ENCODE peak calls at places on chromosome 13, in five cellular contexts. M is activated T-cell treated with anti-CD3 and anti-CD28 coated beads for 1 hour, U is prostate gland, F is frontal cortex, N is NCI-H1105. E is an unnamed sample.

GRCh38 chr13:89695343-89696257 is 1651.9 kb upstream of the MIR17HG start:
- DNase-seq in N (no peak), F (peak), U (no peak), M (no peak), E (no peak)

GRCh38 chr13:27636624-27637288 is 15.1 kb downstream of the POLR1D start:
- DNase-seq in M (no peak), N (peak), F (no peak), U (no peak), E (no peak)

GRCh38 chr13:111916201-111916600 is 150.7 kb upstream of the SOX1 start:
- DNase-seq in F (no peak), M (no peak), U (no peak), N (no peak), E (no peak)

GRCh38 chr13:41546372-41547252 is 89.3 kb downstream of the RGCC start:
- DNase-seq in U (no peak), M (no peak), N (no peak), F (peak), E (no peak)

GRCh38 chr13:83515267-83515666 is 367.0 kb downstream of the SLITRK1 start:
- DNase-seq in F (no peak), U (no peak), M (no peak), N (no peak), E (peak)

GRCh38 chr13:30113983-30114491 is 193.3 kb downstream of the KATNAL1 start:
- DNase-seq in N (no peak), M (no peak), F (no peak), U (no peak), E (no peak)

GRCh38 chr13:97280478-97280877 is 58.3 kb downstream of the MBNL2 start:
- DNase-seq in N (no peak), M (no peak), U (no peak), F (no peak), E (no peak)

GRCh38 chr13:43388282-43389034 is 365.1 kb downstream of the DNAJC15 start:
- DNase-seq in M (no peak), U (no peak), N (peak), F (no peak), E (no peak)

GRCh38 chr13:35787937-35788336 is 311.4 kb upstream of the MAB21L1 start:
- DNase-seq in F (no peak), N (no peak), U (no peak), M (no peak), E (no peak)

GRCh38 chr13:73107459-73107858 is 48.7 kb downstream of the KLF5 start:
- DNase-seq in N (no peak), M (no peak), F (no peak), U (no peak), E (no peak)

GRCh38 chr13:79432992-79433391 is 26.9 kb upstream of the RBM26 start:
- DNase-seq in N (no peak), M (no peak), F (no peak), U (no peak), E (no peak)

GRCh38 chr13:89748716-89749115 is 1598.8 kb upstream of the MIR17HG start:
- DNase-seq in U (no peak), F (no peak), M (no peak), N (no peak), E (no peak)

GRCh38 chr13:107678075-107678689 is 537.2 kb downstream of the LIG4 start:
- DNase-seq in N (no peak), F (no peak), M (no peak), U (no peak), E (no peak)

GRCh38 chr13:40271931-40272775 is 394.3 kb downstream of the FOXO1 start:
- DNase-seq in M (peak), U (peak), N (no peak), F (peak), E (peak)

GRCh38 chr13:70218618-70219017 is 110.4 kb upstream of the KLHL1 start:
- DNase-seq in N (no peak), M (no peak), U (no peak), F (no peak), E (no peak)

GRCh38 chr13:99311137-99311536 is 3.9 kb upstream of the GPR183 start:
- DNase-seq in U (no peak), N (no peak), M (no peak), F (no peak), E (no peak)

GRCh38 chr13:41713405-41713804 is 247.5 kb downstream of the VWA8 start:
- DNase-seq in M (no peak), F (no peak), N (no peak), U (no peak), E (no peak)

GRCh38 chr13:100040196-100040595 is 48.7 kb upstream of the PCCA start:
- DNase-seq in N (no peak), F (no peak), U (no peak), M (no peak), E (no peak)

GRCh38 chr13:47420012-47420411 is 523.2 kb upstream of the HTR2A start:
- DNase-seq in U (no peak), N (no peak), F (no peak), M (no peak), E (no peak)

GRCh38 chr13:58994778-58995177 is 1169.0 kb downstream of the DIAPH3 start:
- DNase-seq in M (no peak), N (no peak), F (no peak), U (no peak), E (no peak)

GRCh38 chr13:75073791-75074190 is 408.2 kb downstream of the TBC1D4 start:
- DNase-seq in N (no peak), M (no peak), F (no peak), U (no peak), E (no peak)

GRCh38 chr13:113812140-113813036 is 51.5 kb downstream of the GAS6 start:
- DNase-seq in M (no peak), N (no peak), F (no peak), U (no peak), E (no peak)

GRCh38 chr13:20654156-20654555 is 49.3 kb upstream of the IL17D start:
- DNase-seq in F (no peak), U (no peak), N (no peak), M (no peak), E (no peak)

GRCh38 chr13:53250272-53250875 is 221.8 kb downstream of the OLFM4 start:
- DNase-seq in F (peak), N (peak), M (no peak), U (peak), E (peak)

GRCh38 chr13:46297338-46297737 is 85.6 kb downstream of the LRRC63 start:
- DNase-seq in U (no peak), F (no peak), M (no peak), N (no peak), E (no peak)

GRCh38 chr13:21015284-21015683 is 46.1 kb downstream of the LATS2 start:
- DNase-seq in U (no peak), M (no peak), N (no peak), F (no peak), E (no peak)

GRCh38 chr13:104196611-104197010 is 1130.4 kb upstream of the SLC10A2 start:
- DNase-seq in N (no peak), F (no peak), U (no peak), M (no peak), E (no peak)

GRCh38 chr13:40309881-40310280 is 356.6 kb downstream of the FOXO1 start:
- DNase-seq in N (no peak), F (no peak), M (no peak), U (no peak), E (no peak)

GRCh38 chr13:113740661-113741060 is 18.4 kb upstream of the TMEM255B start:
- DNase-seq in N (no peak), U (no peak), M (no peak), F (no peak), E (no peak)

GRCh38 chr13:27141746-27142145 is 29.9 kb downstream of the USP12 start:
- DNase-seq in F (no peak), U (no peak), N (no peak), M (no peak), E (no peak)

GRCh38 chr13:46896346-46897138 is at the start of gene HTR2A:
- DNase-seq in F (no peak), U (peak), N (no peak), M (no peak), E (no peak)

GRCh38 chr13:107907065-107907464 is 308.3 kb downstream of the LIG4 start:
- DNase-seq in N (no peak), F (no peak), M (no peak), U (no peak), E (no peak)

GRCh38 chr13:30791354-30791921 is 56.1 kb downstream of the ALOX5AP start:
- DNase-seq in N (no peak), M (no peak), F (no peak), U (no peak), E (no peak)

GRCh38 chr13:20405691-20406090 is 120.0 kb downstream of the CRYL1 start:
- DNase-seq in U (no peak), F (no peak), M (no peak), N (no peak), E (no peak)

GRCh38 chr13:104832265-104832664 is 1703.2 kb downstream of the EFNB2 start:
- DNase-seq in N (no peak), F (no peak), M (no peak), U (no peak), E (no peak)

GRCh38 chr13:48234652-48235099 is 1.7 kb downstream of the ITM2B start:
- DNase-seq in M (no peak), F (no peak), N (no peak), U (no peak), E (no peak)

GRCh38 chr13:41139296-41139966 is 6.8 kb upstream of the KBTBD6 start:
- DNase-seq in U (no peak), M (no peak), N (no peak), F (no peak), E (peak)

E was measured in BJ.